ENCODE peak calls at places on chromosomes 13 and 19, in four cellular contexts. W, K, F and J are unnamed samples.

GRCh38 chr19:21439372-21439771 is 42.4 kb downstream of the ZNF493 start:
- DNase-seq in K (no peak), F (no peak), W (no peak), J (no peak)

GRCh38 chr19:49103331-49104085 is 10.7 kb upstream of the LIN7B start:
- DNase-seq in F (no peak), K (no peak), W (no peak), J (no peak)

GRCh38 chr19:51627491-51628138 is 2.6 kb downstream of the SIGLEC5 start:
- DNase-seq in K (no peak), F (no peak), W (no peak), J (no peak)

GRCh38 chr19:16587031-16588023 is 15.1 kb upstream of the SLC35E1 start:
- DNase-seq in W (peak), F (peak), K (no peak), J (peak)

GRCh38 chr19:12936582-12936981 is 1.8 kb upstream of the CALR start:
- DNase-seq in W (no peak), F (no peak), K (no peak), J (no peak)

GRCh38 chr19:56105090-56105701 is 15.9 kb downstream of the ZNF787 start:
- DNase-seq in W (peak), K (no peak), F (no peak), J (peak)

GRCh38 chr13:57739791-57740190 is 108.2 kb downstream of the PCDH17 start:
- DNase-seq in K (no peak), F (no peak), W (no peak), J (no peak)

GRCh38 chr13:47708386-47708785 is 292.7 kb downstream of the SUCLA2 start:
- DNase-seq in F (no peak), W (no peak), K (no peak), J (no peak)

GRCh38 chr13:38477676-38478075 is 128.0 kb downstream of the UFM1 start:
- DNase-seq in K (no peak), W (no peak), F (no peak), J (no peak)

GRCh38 chr13:89115307-89115706 is 1444.1 kb downstream of the SLITRK5 start:
- DNase-seq in W (no peak), F (no peak), K (no peak), J (no peak)